ENCODE peak calls at places on chromosomes 11 and 22, in five cellular contexts. One of them, this sample, is unnamed.
A peak's percentile ranks its signal among the peaks of the same experiment; 100 is the strongest.

GRCh38 chr11:44623321-44623715 is 57.9 kb downstream of the CD82 start:
- DNase-seq in iPS DF 19.7: no peak
- DNase-seq in pancreas: no peak
- DNase-seq in HFFc6: no peak
- DNase-seq in naive thymus-derived CD8-positive, alpha-beta T cell: no peak
- DNase-seq in this sample: no peak

GRCh38 chr22:19176175-19176630 is 2.3 kb downstream of the SLC25A1 start:
- DNase-seq in iPS DF 19.7: no peak
- DNase-seq in pancreas: peak; percentile 70
- DNase-seq in HFFc6: no peak
- DNase-seq in naive thymus-derived CD8-positive, alpha-beta T cell: no peak
- DNase-seq in this sample: no peak

GRCh38 chr11:118938491-118939411 is 13.0 kb upstream of the BCL9L start:
- DNase-seq in iPS DF 19.7: no peak
- DNase-seq in pancreas: no peak
- DNase-seq in HFFc6: peak; percentile 84
- DNase-seq in naive thymus-derived CD8-positive, alpha-beta T cell: no peak
- DNase-seq in this sample: peak; percentile 74

GRCh38 chr11:60345489-60345888 is 18.4 kb downstream of the MS4A6E start:
- DNase-seq in iPS DF 19.7: no peak
- DNase-seq in pancreas: no peak
- DNase-seq in HFFc6: no peak
- DNase-seq in naive thymus-derived CD8-positive, alpha-beta T cell: no peak
- DNase-seq in this sample: peak; percentile 7

GRCh38 chr11:119284344-119285157 is 32.4 kb downstream of the MCAM start:
- DNase-seq in iPS DF 19.7: peak; percentile 9
- DNase-seq in pancreas: no peak
- DNase-seq in HFFc6: peak; percentile 43
- DNase-seq in naive thymus-derived CD8-positive, alpha-beta T cell: peak; percentile 30
- DNase-seq in this sample: peak; percentile 32

GRCh38 chr11:63490551-63491239 is at the start of gene PLAAT5:
- DNase-seq in iPS DF 19.7: no peak
- DNase-seq in pancreas: peak; percentile 75
- DNase-seq in HFFc6: no peak
- DNase-seq in naive thymus-derived CD8-positive, alpha-beta T cell: peak; percentile 2
- DNase-seq in this sample: no peak

GRCh38 chr11:37503411-37504065 is 905.5 kb upstream of the RAG2 start:
- DNase-seq in iPS DF 19.7: no peak
- DNase-seq in pancreas: no peak
- DNase-seq in HFFc6: no peak
- DNase-seq in naive thymus-derived CD8-positive, alpha-beta T cell: no peak
- DNase-seq in this sample: no peak

GRCh38 chr11:88421530-88421929 is 84.0 kb upstream of the CTSC start:
- DNase-seq in iPS DF 19.7: no peak
- DNase-seq in pancreas: no peak
- DNase-seq in HFFc6: no peak
- DNase-seq in naive thymus-derived CD8-positive, alpha-beta T cell: no peak
- DNase-seq in this sample: no peak

GRCh38 chr11:107929611-107930200 is 1.5 kb downstream of the RAB39A start:
- DNase-seq in iPS DF 19.7: no peak
- DNase-seq in pancreas: no peak
- DNase-seq in HFFc6: no peak
- DNase-seq in naive thymus-derived CD8-positive, alpha-beta T cell: no peak
- DNase-seq in this sample: no peak

GRCh38 chr11:106939157-106939556 is 79.1 kb downstream of the GUCY1A2 start:
- DNase-seq in iPS DF 19.7: no peak
- DNase-seq in pancreas: no peak
- DNase-seq in HFFc6: no peak
- DNase-seq in naive thymus-derived CD8-positive, alpha-beta T cell: no peak
- DNase-seq in this sample: no peak

GRCh38 chr11:61534025-61534900 is 25.7 kb downstream of the LRRC10B start:
- DNase-seq in iPS DF 19.7: no peak
- DNase-seq in pancreas: no peak
- DNase-seq in HFFc6: no peak
- DNase-seq in naive thymus-derived CD8-positive, alpha-beta T cell: no peak
- DNase-seq in this sample: no peak

GRCh38 chr11:35146074-35146521 is 7.1 kb downstream of the CD44 start:
- DNase-seq in iPS DF 19.7: no peak
- DNase-seq in pancreas: no peak
- DNase-seq in HFFc6: no peak
- DNase-seq in naive thymus-derived CD8-positive, alpha-beta T cell: peak; percentile 24
- DNase-seq in this sample: no peak

GRCh38 chr22:44664149-44664548 is 37.9 kb upstream of the PRR5 start:
- DNase-seq in iPS DF 19.7: no peak
- DNase-seq in pancreas: no peak
- DNase-seq in HFFc6: peak; percentile 11
- DNase-seq in naive thymus-derived CD8-positive, alpha-beta T cell: peak; percentile 31
- DNase-seq in this sample: no peak

GRCh38 chr22:42805016-42805997 is 51.8 kb downstream of the ARFGAP3 start:
- DNase-seq in iPS DF 19.7: no peak
- DNase-seq in pancreas: peak; percentile 92
- DNase-seq in HFFc6: no peak
- DNase-seq in naive thymus-derived CD8-positive, alpha-beta T cell: no peak
- DNase-seq in this sample: no peak

GRCh38 chr11:111833524-111833923 is 37.9 kb downstream of the ALG9 start:
- DNase-seq in iPS DF 19.7: no peak
- DNase-seq in pancreas: no peak
- DNase-seq in HFFc6: peak; percentile 35
- DNase-seq in naive thymus-derived CD8-positive, alpha-beta T cell: no peak
- DNase-seq in this sample: peak; percentile 23

GRCh38 chr11:91946397-91947090 is 278.1 kb upstream of the FAT3 start:
- DNase-seq in iPS DF 19.7: no peak
- DNase-seq in pancreas: no peak
- DNase-seq in HFFc6: no peak
- DNase-seq in naive thymus-derived CD8-positive, alpha-beta T cell: no peak
- DNase-seq in this sample: peak; percentile 36

GRCh38 chr11:20661445-20661844 is 7.9 kb upstream of the NELL1 start:
- DNase-seq in iPS DF 19.7: no peak
- DNase-seq in pancreas: no peak
- DNase-seq in HFFc6: no peak
- DNase-seq in naive thymus-derived CD8-positive, alpha-beta T cell: no peak
- DNase-seq in this sample: no peak

GRCh38 chr22:31800065-31800464 is 46.2 kb downstream of the DEPDC5 start:
- DNase-seq in iPS DF 19.7: no peak
- DNase-seq in pancreas: no peak
- DNase-seq in HFFc6: peak; percentile 22
- DNase-seq in naive thymus-derived CD8-positive, alpha-beta T cell: no peak
- DNase-seq in this sample: peak; percentile 49

GRCh38 chr11:21921151-21921550 is 271.7 kb upstream of the ANO5 start:
- DNase-seq in iPS DF 19.7: no peak
- DNase-seq in pancreas: no peak
- DNase-seq in HFFc6: no peak
- DNase-seq in naive thymus-derived CD8-positive, alpha-beta T cell: no peak
- DNase-seq in this sample: no peak

GRCh38 chr11:130606781-130607511 is 158.5 kb downstream of the ADAMTS15 start:
- DNase-seq in iPS DF 19.7: no peak
- DNase-seq in pancreas: no peak
- DNase-seq in HFFc6: no peak
- DNase-seq in naive thymus-derived CD8-positive, alpha-beta T cell: no peak
- DNase-seq in this sample: no peak

GRCh38 chr11:66967670-66968425 is 7.3 kb upstream of the C11orf86 start:
- DNase-seq in iPS DF 19.7: no peak
- DNase-seq in pancreas: no peak
- DNase-seq in HFFc6: peak; percentile 73
- DNase-seq in naive thymus-derived CD8-positive, alpha-beta T cell: no peak
- DNase-seq in this sample: peak; percentile 74

GRCh38 chr11:11717064-11717725 is 95.4 kb upstream of the GALNT18 start:
- DNase-seq in iPS DF 19.7: no peak
- DNase-seq in pancreas: no peak
- DNase-seq in HFFc6: no peak
- DNase-seq in naive thymus-derived CD8-positive, alpha-beta T cell: no peak
- DNase-seq in this sample: peak; percentile 11

GRCh38 chr11:59097113-59097708 is 9.8 kb upstream of the FAM111B start:
- DNase-seq in iPS DF 19.7: no peak
- DNase-seq in pancreas: no peak
- DNase-seq in HFFc6: peak; percentile 40
- DNase-seq in naive thymus-derived CD8-positive, alpha-beta T cell: peak; percentile 66
- DNase-seq in this sample: peak; percentile 40

GRCh38 chr11:116643521-116643920 is 129.3 kb downstream of the BUD13 start:
- DNase-seq in iPS DF 19.7: no peak
- DNase-seq in pancreas: no peak
- DNase-seq in HFFc6: no peak
- DNase-seq in naive thymus-derived CD8-positive, alpha-beta T cell: no peak
- DNase-seq in this sample: no peak

GRCh38 chr11:17415523-17416104 is 27.2 kb upstream of the KCNJ11 start:
- DNase-seq in iPS DF 19.7: no peak
- DNase-seq in pancreas: no peak
- DNase-seq in HFFc6: no peak
- DNase-seq in naive thymus-derived CD8-positive, alpha-beta T cell: no peak
- DNase-seq in this sample: no peak

This sample was measured in A172.